ENCODE peak calls at places on chromosome 20, in seven cellular contexts. O is NB4; P is T follicular helper cell; K is progenitor cell of endocrine pancreas; A is prostate gland; N is NCI-H460; U is activated gamma-delta T cell treated with anti-CD3 and anti-CD28 coated beads, Interleukin-2, amount 50 U/mL, for 16 hours. H is an unnamed sample.

GRCh38 chr20:44355503-44356352 is at the start of gene HNF4A:
- DNase-seq in N (no peak), U (no peak), K (peak), A (no peak), O (no peak), P (no peak), H (no peak)

GRCh38 chr20:15179426-15180190 is 842.2 kb upstream of the FLRT3 start:
- DNase-seq in A (no peak), P (no peak), N (no peak), O (no peak), K (no peak), U (no peak), H (no peak)

GRCh38 chr20:2800590-2801458 is at the start of gene CPXM1:
- DNase-seq in P (no peak), N (no peak), K (peak), A (no peak), O (peak), U (no peak), H (no peak)

GRCh38 chr20:38201356-38201755 is 36.3 kb upstream of the TGM2 start:
- DNase-seq in O (peak), A (no peak), P (no peak), K (no peak), N (no peak), U (no peak), H (no peak)

GRCh38 chr20:38726849-38727601 is 2.7 kb downstream of the SLC32A1 start:
- DNase-seq in N (no peak), O (peak), K (peak), P (peak), U (peak), A (no peak), H (peak)

GRCh38 chr20:49455691-49456090 is 26.8 kb downstream of the KCNB1 start:
- DNase-seq in A (no peak), K (no peak), P (no peak), U (no peak), O (no peak), N (no peak), H (no peak)

GRCh38 chr20:46752639-46753235 is 43.3 kb downstream of the SLC2A10 start:
- DNase-seq in A (peak), N (peak), O (peak), U (peak), K (peak), P (peak), H (peak)

GRCh38 chr20:57960803-57961575 is 251.2 kb upstream of the PMEPA1 start:
- DNase-seq in U (no peak), O (no peak), P (no peak), N (no peak), K (no peak), A (peak), H (no peak)

GRCh38 chr20:33687370-33687915 is 1.3 kb upstream of the E2F1 start:
- DNase-seq in O (peak), P (no peak), N (no peak), A (no peak), K (no peak), U (no peak), H (no peak)

GRCh38 chr20:62363920-62364851 is 2.9 kb downstream of the LAMA5 start:
- DNase-seq in U (no peak), A (peak), P (no peak), K (no peak), O (no peak), N (no peak), H (no peak)

GRCh38 chr20:60192351-60192750 is 234.1 kb downstream of the CDH26 start:
- DNase-seq in N (no peak), A (no peak), K (no peak), U (no peak), O (no peak), P (no peak), H (no peak)

GRCh38 chr20:10508060-10508459 is 73.0 kb downstream of the SLX4IP start:
- DNase-seq in N (no peak), A (peak), P (no peak), U (no peak), O (no peak), K (no peak), H (no peak)

GRCh38 chr20:16530201-16530681 is 43.0 kb downstream of the KIF16B start:
- DNase-seq in P (no peak), N (peak), O (no peak), U (no peak), K (no peak), A (no peak), H (no peak)

GRCh38 chr20:60249436-60249835 is 291.2 kb downstream of the CDH26 start:
- DNase-seq in N (peak), O (no peak), U (no peak), A (no peak), K (no peak), P (no peak), H (no peak)

GRCh38 chr20:227439-228105 is 514 bp downstream of the DEFB129 start:
- DNase-seq in K (no peak), O (peak), U (no peak), N (no peak), A (no peak), P (no peak), H (no peak)

GRCh38 chr20:2955257-2955950 is 82.1 kb downstream of the PTPRA start:
- DNase-seq in N (no peak), P (no peak), A (no peak), U (no peak), K (no peak), O (peak), H (no peak)

GRCh38 chr20:58557713-58558335 is 42.6 kb upstream of the APCDD1L start:
- DNase-seq in N (no peak), O (no peak), U (no peak), P (no peak), A (no peak), K (no peak), H (no peak)

GRCh38 chr20:64119301-64119680 is 11.9 kb upstream of the NPBWR2 start:
- DNase-seq in P (no peak), O (no peak), A (no peak), U (no peak), N (no peak), K (no peak), H (no peak)

GRCh38 chr20:40670251-40670650 is 18.8 kb downstream of the MAFB start:
- DNase-seq in K (no peak), O (no peak), U (no peak), N (no peak), A (no peak), P (no peak), H (no peak)

GRCh38 chr20:62212309-62212708 is 7.8 kb downstream of the HRH3 start:
- DNase-seq in N (no peak), P (no peak), A (no peak), O (no peak), U (no peak), K (no peak), H (no peak)

GRCh38 chr20:16752082-16752481 is 3.9 kb downstream of the OTOR start:
- DNase-seq in P (no peak), O (no peak), K (no peak), N (no peak), U (no peak), A (no peak), H (no peak)

GRCh38 chr20:37314099-37314498 is 24.6 kb downstream of the MANBAL start:
- DNase-seq in U (no peak), N (no peak), P (no peak), A (no peak), K (no peak), O (no peak), H (no peak)

GRCh38 chr20:64035066-64035932 is 683 bp upstream of the C20orf204 start:
- DNase-seq in P (no peak), N (no peak), U (peak), K (no peak), A (no peak), O (no peak), H (no peak)

GRCh38 chr20:47724398-47724797 is 60.9 kb downstream of the SULF2 start:
- DNase-seq in K (no peak), U (no peak), O (peak), A (no peak), P (no peak), N (no peak), H (no peak)

GRCh38 chr20:62285722-62286121 is 17.1 kb upstream of the ADRM1 start:
- DNase-seq in U (no peak), K (no peak), O (no peak), N (no peak), A (no peak), P (no peak), H (no peak)

GRCh38 chr20:57369601-57370000 is 18.5 kb downstream of the RAE1 start:
- DNase-seq in N (no peak), K (no peak), U (no peak), P (no peak), O (peak), A (no peak), H (no peak)

GRCh38 chr20:46308258-46309157 is at the start of gene CDH22:
- DNase-seq in P (peak), N (peak), A (peak), K (peak), O (peak), U (no peak), H (peak)

GRCh38 chr20:49781676-49782075 is 31.0 kb upstream of the SLC9A8 start:
- DNase-seq in O (no peak), P (no peak), U (no peak), N (no peak), A (no peak), K (no peak), H (no peak)

GRCh38 chr20:55253765-55254164 is 751.6 kb downstream of the CBLN4 start:
- DNase-seq in N (no peak), O (no peak), P (no peak), U (no peak), K (no peak), A (no peak), H (no peak)

GRCh38 chr20:36585410-36586125 is 12.2 kb downstream of the TGIF2 start:
- DNase-seq in K (no peak), A (no peak), O (peak), P (no peak), U (no peak), N (peak), H (no peak)

GRCh38 chr20:31543966-31544598 is 29.8 kb downstream of the HM13 start:
- DNase-seq in P (no peak), K (no peak), U (no peak), A (no peak), O (no peak), N (no peak), H (no peak)

GRCh38 chr20:49291200-49291599 is 13.3 kb upstream of the ZNFX1 start:
- DNase-seq in P (no peak), O (no peak), U (no peak), N (no peak), K (no peak), A (no peak), H (no peak)

GRCh38 chr20:25084616-25085187 is 2.8 kb upstream of the VSX1 start:
- DNase-seq in K (no peak), U (no peak), A (no peak), N (no peak), O (no peak), P (no peak), H (no peak)

GRCh38 chr20:2820896-2821869 is 5.0 kb downstream of the TMEM239 start:
- DNase-seq in A (no peak), O (no peak), U (no peak), P (no peak), N (no peak), K (no peak), H (no peak)

GRCh38 chr20:50335866-50336265 is 145.2 kb downstream of the CEBPB start:
- DNase-seq in U (no peak), A (no peak), P (no peak), N (no peak), K (no peak), O (no peak), H (no peak)

GRCh38 chr20:34710861-34711574 is 6.9 kb downstream of the TP53INP2 start:
- DNase-seq in N (no peak), O (peak), U (no peak), K (no peak), P (no peak), A (no peak), H (no peak)